ENCODE peak calls at places on chromosomes 4 and X, in eight cellular contexts. Y, X, B, I, C, U, T and D are unnamed samples.

GRCh38 chrX:132671229-132671641 is 182.4 kb upstream of the MBNL3 start:
- DNase-seq in C (no peak), Y (no peak), I (peak; percentile 4), B (no peak), T (no peak), X (no peak), U (peak; percentile 65), D (no peak)

GRCh38 chr4:184363258-184363657 is 111.1 kb downstream of the IRF2 start:
- DNase-seq in I (no peak), T (no peak), Y (no peak), B (no peak), U (no peak), X (no peak), C (no peak), D (no peak)

GRCh38 chr4:113881256-113881655 is 98.2 kb downstream of the ARSJ start:
- DNase-seq in U (no peak), C (no peak), Y (no peak), T (no peak), I (peak; percentile 62), X (peak; percentile 30), B (no peak), D (no peak)

GRCh38 chr4:135239964-135240363 is 1038.4 kb upstream of the PABPC4L start:
- DNase-seq in I (peak; percentile 40), X (peak; percentile 6), U (no peak), Y (no peak), C (no peak), T (no peak), B (no peak), D (no peak)

GRCh38 chr4:168995537-168996295 is 14.3 kb downstream of the CBR4 start:
- DNase-seq in C (no peak), B (no peak), U (no peak), T (no peak), X (peak; percentile 29), I (peak; percentile 19), Y (no peak), D (no peak)

GRCh38 chrX:129540725-129541184 is 696 bp downstream of the OCRL start:
- DNase-seq in T (no peak), B (peak; percentile 18), I (no peak), U (peak; percentile 3), Y (no peak), C (peak; percentile 38), X (no peak), D (peak; percentile 35)

GRCh38 chr4:25245181-25245580 is 11.3 kb downstream of the PI4K2B start:
- DNase-seq in B (no peak), X (no peak), Y (no peak), I (no peak), C (no peak), T (no peak), U (peak; percentile 73), D (no peak)

GRCh38 chr4:98565646-98566403 is 92.6 kb downstream of the TSPAN5 start:
- DNase-seq in I (no peak), B (no peak), T (no peak), Y (no peak), X (no peak), C (no peak), U (no peak), D (no peak)

GRCh38 chr4:40325406-40326019 is 9.6 kb upstream of the CHRNA9 start:
- DNase-seq in U (peak; percentile 87), C (peak; percentile 87), X (peak; percentile 71), B (peak; percentile 83), Y (peak; percentile 49), T (no peak), I (peak; percentile 72), D (no peak)

GRCh38 chr4:142201041-142201440 is 564.7 kb downstream of the IL15 start:
- DNase-seq in T (no peak), Y (no peak), B (no peak), C (no peak), X (no peak), U (no peak), I (no peak), D (no peak)

GRCh38 chrX:13059269-13059668 is 14.8 kb upstream of the FAM9C start:
- DNase-seq in B (no peak), T (no peak), I (no peak), U (no peak), C (no peak), X (peak; percentile 3), Y (no peak), D (no peak)

GRCh38 chr4:113468165-113469022 is 293.1 kb downstream of the CAMK2D start:
- DNase-seq in B (no peak), C (peak; percentile 91), Y (peak; percentile 11), X (peak; percentile 100), T (no peak), I (peak; percentile 100), U (peak; percentile 74), D (peak; percentile 95)

GRCh38 chr4:113695328-113696169 is 66.0 kb downstream of the CAMK2D start:
- DNase-seq in Y (no peak), T (no peak), U (no peak), B (no peak), I (peak; percentile 88), C (peak; percentile 61), X (no peak), D (no peak)

GRCh38 chr4:3389879-3390840 is 51.6 kb upstream of the HGFAC start:
- DNase-seq in C (no peak), I (no peak), X (no peak), B (no peak), T (no peak), Y (no peak), U (no peak), D (no peak)

GRCh38 chr4:77002321-77002720 is 52.8 kb downstream of the SEPTIN11 start:
- DNase-seq in Y (no peak), C (no peak), X (peak; percentile 34), T (no peak), I (peak; percentile 44), U (no peak), B (no peak), D (no peak)

GRCh38 chr4:115107411-115107810 is 6.0 kb downstream of the NDST4 start:
- DNase-seq in Y (no peak), I (no peak), U (no peak), X (no peak), T (no peak), C (no peak), B (no peak), D (no peak)

GRCh38 chr4:37245391-37245954 is 930 bp downstream of the NWD2 start:
- DNase-seq in U (peak; percentile 57), C (no peak), B (no peak), I (no peak), Y (no peak), T (no peak), X (no peak), D (no peak)

GRCh38 chr4:74311696-74312313 is 3.5 kb downstream of the EPGN start:
- DNase-seq in I (peak; percentile 62), B (peak; percentile 19), T (no peak), U (peak; percentile 82), X (peak; percentile 62), C (peak; percentile 78), Y (peak; percentile 11), D (no peak)

GRCh38 chrX:23745786-23746185 is 2.7 kb upstream of the ACOT9 start:
- DNase-seq in I (no peak), Y (no peak), B (no peak), X (no peak), T (no peak), U (no peak), C (no peak), D (no peak)

GRCh38 chr4:41204400-41204978 is 9.9 kb downstream of the APBB2 start:
- DNase-seq in X (peak; percentile 78), C (no peak), Y (peak; percentile 51), I (peak; percentile 83), U (no peak), B (no peak), T (no peak), D (no peak)

GRCh38 chrX:68196939-68197791 is 236.1 kb downstream of the OPHN1 start:
- DNase-seq in U (peak; percentile 72), C (peak; percentile 79), B (peak; percentile 35), X (peak; percentile 42), Y (peak; percentile 7), I (peak; percentile 57), T (peak; percentile 11), D (no peak)

GRCh38 chrX:96182366-96182765 is 502.3 kb upstream of the DIAPH2 start:
- DNase-seq in T (no peak), I (peak; percentile 15), B (no peak), X (peak; percentile 2), U (peak; percentile 72), Y (no peak), C (peak; percentile 48), D (no peak)
- TF ChIP-seq CTCF in T (peak; percentile 56), I (peak; percentile 28), B (no peak), X (peak; percentile 58), U (peak; percentile 59), Y (no peak), C (peak; percentile 51), D (no peak)

DNA sequence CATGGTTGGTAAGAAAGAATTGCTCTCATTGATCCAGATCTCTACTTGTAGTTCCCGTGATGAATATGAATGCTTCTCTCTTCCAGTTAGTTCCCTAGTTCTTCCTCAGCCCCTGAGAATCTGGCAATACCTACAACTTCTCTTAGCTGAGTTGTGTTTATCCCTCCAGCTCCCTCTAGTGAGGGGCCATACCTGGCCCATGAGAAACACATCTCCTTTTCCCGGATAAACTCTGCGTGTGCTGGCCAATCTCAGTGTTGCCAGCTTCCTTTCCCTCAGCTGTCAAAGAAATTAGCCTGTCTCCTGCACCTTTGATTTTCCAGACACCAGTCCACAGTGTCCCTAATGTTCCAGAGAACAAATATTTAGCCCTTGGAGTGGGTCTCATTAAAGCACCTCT is 5.7 kb downstream of the CBLL2 start:
- DNase-seq in T (no peak), C (no peak), U (peak; percentile 30), X (no peak), B (no peak), I (no peak), Y (no peak), D (no peak)
- TF ChIP-seq CTCF in T (peak; percentile 32), C (no peak), U (peak; percentile 30), X (no peak), B (no peak), I (no peak), Y (no peak), D (no peak)

DNA sequence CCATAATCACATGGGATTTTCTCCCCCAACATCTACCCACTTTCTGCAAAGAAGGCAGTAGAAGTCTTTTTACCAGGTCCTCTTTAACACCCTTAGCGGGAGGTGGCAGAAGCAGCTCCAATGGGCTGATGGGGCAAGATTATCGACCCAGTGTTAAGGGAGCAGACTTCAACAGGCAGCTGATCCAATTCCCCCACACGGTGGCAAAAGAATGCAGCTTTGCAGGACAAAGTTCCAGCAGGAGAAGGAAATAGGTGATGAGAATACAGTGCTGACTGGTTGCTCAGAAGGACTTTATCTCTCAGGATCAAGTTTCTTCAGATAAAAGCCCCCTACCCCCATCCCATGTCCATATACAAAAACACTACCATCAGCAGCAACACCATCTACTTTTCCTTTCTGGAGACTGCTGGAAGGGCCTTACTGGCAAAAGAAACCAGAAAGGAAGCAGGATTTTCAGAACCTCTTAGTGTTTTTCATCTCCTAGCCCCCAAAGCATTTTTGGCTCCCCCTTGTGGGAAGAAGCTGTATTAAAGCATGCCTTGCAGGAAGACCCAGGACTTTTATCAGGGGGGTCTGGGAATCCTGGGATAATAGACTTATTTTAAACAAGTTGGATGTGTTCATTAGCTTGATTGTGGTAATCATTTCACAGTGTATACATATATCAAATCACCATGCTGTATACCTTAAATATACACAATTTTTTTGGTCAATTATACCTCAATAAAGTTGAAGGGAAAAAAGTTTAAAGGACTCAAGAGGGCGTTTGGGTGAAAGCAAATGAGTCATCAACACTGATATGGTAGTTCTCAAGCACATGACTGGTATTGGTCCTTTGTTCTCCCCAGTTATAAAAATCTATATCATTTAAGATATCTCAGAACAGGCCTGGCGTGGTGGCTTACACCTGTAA is 146.4 kb downstream of the GPC3 start:
- DNase-seq in I (peak; percentile 28), U (peak; percentile 76), X (no peak), Y (peak; percentile 17), B (peak; percentile 16), T (peak; percentile 43), C (peak; percentile 56), D (no peak)
- TF ChIP-seq CTCF in I (peak; percentile 55), U (peak; percentile 73), X (peak; percentile 65), Y (peak; percentile 37), B (peak; percentile 32), T (peak; percentile 78), C (peak; percentile 36), D (peak; percentile 20)

GRCh38 chr4:178275671-178276360 is 833.6 kb upstream of the AGA start:
- DNase-seq in T (no peak), U (peak; percentile 74), C (no peak), I (no peak), B (no peak), X (no peak), Y (no peak), D (no peak)
- TF ChIP-seq CTCF in T (no peak), U (peak; percentile 86), C (no peak), I (no peak), B (peak; percentile 2), X (peak; percentile 32), Y (no peak), D (no peak)